ENCODE peak calls at places on chromosome X, in four cellular contexts. One of them, this sample, is unnamed.

GRCh38 chrX:104913348-104913747 is 307.1 kb downstream of the TEX13A start:
- DNase-seq in IMR-90: no peak
- DNase-seq in ovary: no peak
- DNase-seq in K562: peak; percentile 0
- DNase-seq in this sample: no peak

GRCh38 chrX:130378008-130378669 is 7.3 kb downstream of the GPR119 start:
- DNase-seq in IMR-90: no peak
- DNase-seq in ovary: no peak
- DNase-seq in K562: no peak
- DNase-seq in this sample: no peak

GRCh38 chrX:15349046-15349445 is 13.7 kb upstream of the PIGA start:
- DNase-seq in IMR-90: peak; percentile 73
- DNase-seq in ovary: no peak
- DNase-seq in K562: peak; percentile 69
- DNase-seq in this sample: no peak

GRCh38 chrX:72100824-72101351 is 30.8 kb downstream of the RTL5 start:
- DNase-seq in IMR-90: no peak
- DNase-seq in ovary: no peak
- DNase-seq in K562: no peak
- DNase-seq in this sample: no peak

GRCh38 chrX:70313503-70313902 is 23.6 kb downstream of the KIF4A start:
- DNase-seq in IMR-90: peak; percentile 52
- DNase-seq in ovary: no peak
- DNase-seq in K562: no peak
- DNase-seq in this sample: no peak

GRCh38 chrX:79107891-79108718 is 36.4 kb upstream of the GPR174 start:
- DNase-seq in IMR-90: no peak
- DNase-seq in ovary: no peak
- DNase-seq in K562: no peak
- DNase-seq in this sample: no peak

GRCh38 chrX:46376246-46376885 is 168.9 kb downstream of the ZNF674 start:
- DNase-seq in IMR-90: peak; percentile 48
- DNase-seq in ovary: no peak
- DNase-seq in K562: peak; percentile 2
- DNase-seq in this sample: no peak

GRCh38 chrX:108216405-108216804 is 124.8 kb downstream of the ATG4A start:
- DNase-seq in IMR-90: no peak
- DNase-seq in ovary: no peak
- DNase-seq in K562: no peak
- DNase-seq in this sample: no peak

GRCh38 chrX:43836435-43837184 is 45.6 kb downstream of the MAOB start:
- DNase-seq in IMR-90: peak; percentile 18
- DNase-seq in ovary: no peak
- DNase-seq in K562: peak; percentile 25
- DNase-seq in this sample: no peak

GRCh38 chrX:112784692-112785091 is 55.9 kb downstream of the AMOT start:
- DNase-seq in IMR-90: no peak
- DNase-seq in ovary: no peak
- DNase-seq in K562: no peak
- DNase-seq in this sample: no peak

GRCh38 chrX:39262641-39263040 is 461.4 kb downstream of the MID1IP1 start:
- DNase-seq in IMR-90: no peak
- DNase-seq in ovary: no peak
- DNase-seq in K562: no peak
- DNase-seq in this sample: no peak

GRCh38 chrX:20829665-20830481 is 544.3 kb upstream of the CNKSR2 start:
- DNase-seq in IMR-90: no peak
- DNase-seq in ovary: no peak
- DNase-seq in K562: no peak
- DNase-seq in this sample: no peak

GRCh38 chrX:119885554-119886428 is 9.9 kb upstream of the AKAP14 start:
- DNase-seq in IMR-90: peak; percentile 13
- DNase-seq in ovary: no peak
- DNase-seq in K562: peak; percentile 40
- DNase-seq in this sample: no peak

GRCh38 chrX:131747173-131747572 is 203.3 kb downstream of the OR13H1 start:
- DNase-seq in IMR-90: peak; percentile 90
- DNase-seq in ovary: peak; percentile 80
- DNase-seq in K562: no peak
- DNase-seq in this sample: no peak

GRCh38 chrX:108494416-108495095 is 54.9 kb downstream of the COL4A5 start:
- DNase-seq in IMR-90: peak; percentile 17
- DNase-seq in ovary: no peak
- DNase-seq in K562: no peak
- DNase-seq in this sample: no peak

GRCh38 chrX:150683536-150684146 is 9.6 kb upstream of the MTMR1 start:
- DNase-seq in IMR-90: peak; percentile 33
- DNase-seq in ovary: no peak
- DNase-seq in K562: peak; percentile 66
- DNase-seq in this sample: no peak

GRCh38 chrX:47489507-47490275 is 6.7 kb upstream of the ZNF41 start:
- DNase-seq in IMR-90: no peak
- DNase-seq in ovary: no peak
- DNase-seq in K562: no peak
- DNase-seq in this sample: no peak

GRCh38 chrX:44974462-44974861 is 101.5 kb downstream of the KDM6A start:
- DNase-seq in IMR-90: peak; percentile 59
- DNase-seq in ovary: no peak
- DNase-seq in K562: no peak
- DNase-seq in this sample: no peak

GRCh38 chrX:19107035-19107434 is 15.2 kb downstream of the ADGRG2 start:
- DNase-seq in IMR-90: no peak
- DNase-seq in ovary: no peak
- DNase-seq in K562: no peak
- DNase-seq in this sample: no peak

GRCh38 chrX:11446331-11446730 is 153.1 kb downstream of the AMELX start:
- DNase-seq in IMR-90: peak; percentile 55
- DNase-seq in ovary: no peak
- DNase-seq in K562: no peak
- DNase-seq in this sample: no peak

GRCh38 chrX:150940844-150941495 is 42.2 kb upstream of the HMGB3 start:
- DNase-seq in IMR-90: no peak
- DNase-seq in ovary: no peak
- DNase-seq in K562: peak; percentile 7
- DNase-seq in this sample: no peak

GRCh38 chrX:333611-334311 is 15.2 kb upstream of the GTPBP6 start:
- DNase-seq in IMR-90: no peak
- DNase-seq in ovary: no peak
- DNase-seq in K562: no peak
- DNase-seq in this sample: no peak

GRCh38 chrX:102959471-102959870 is 22.4 kb downstream of the RAB40AL start:
- DNase-seq in IMR-90: peak; percentile 65
- DNase-seq in ovary: no peak
- DNase-seq in K562: no peak
- DNase-seq in this sample: no peak

GRCh38 chrX:119686087-119686639 is 6.8 kb downstream of the SEPTIN6 start:
- DNase-seq in IMR-90: no peak
- DNase-seq in ovary: no peak
- DNase-seq in K562: no peak
- DNase-seq in this sample: no peak

GRCh38 chrX:27444093-27444908 is 18.8 kb downstream of the PPP4R3C start:
- DNase-seq in IMR-90: no peak
- DNase-seq in ovary: no peak
- DNase-seq in K562: no peak
- DNase-seq in this sample: peak; percentile 3

GRCh38 chrX:150935466-150935865 is 37.0 kb upstream of the CD99L2 start:
- DNase-seq in IMR-90: peak; percentile 41
- DNase-seq in ovary: no peak
- DNase-seq in K562: no peak
- DNase-seq in this sample: no peak

GRCh38 chrX:54029543-54030143 is 14.6 kb downstream of the PHF8 start:
- DNase-seq in IMR-90: no peak
- DNase-seq in ovary: no peak
- DNase-seq in K562: no peak
- DNase-seq in this sample: no peak

GRCh38 chrX:51860679-51861078 is 32.7 kb upstream of the MAGED1 start:
- DNase-seq in IMR-90: peak; percentile 32
- DNase-seq in ovary: no peak
- DNase-seq in K562: peak; percentile 28
- DNase-seq in this sample: no peak

GRCh38 chrX:8864151-8864550 is 63.0 kb upstream of the FAM9A start:
- DNase-seq in IMR-90: no peak
- DNase-seq in ovary: no peak
- DNase-seq in K562: no peak
- DNase-seq in this sample: no peak

GRCh38 chrX:41005445-41005992 is 79.7 kb upstream of the USP9X start:
- DNase-seq in IMR-90: no peak
- DNase-seq in ovary: no peak
- DNase-seq in K562: no peak
- DNase-seq in this sample: no peak

GRCh38 chrX:53128097-53128749 is 34.3 kb downstream of the KANTR start:
- DNase-seq in IMR-90: peak; percentile 35
- DNase-seq in ovary: no peak
- DNase-seq in K562: no peak
- DNase-seq in this sample: no peak

GRCh38 chrX:101051153-101051548 is 760 bp downstream of the TRMT2B start:
- DNase-seq in IMR-90: no peak
- DNase-seq in ovary: no peak
- DNase-seq in K562: no peak
- DNase-seq in this sample: no peak

GRCh38 chrX:101057095-101057714 is 5.3 kb upstream of the TRMT2B start:
- DNase-seq in IMR-90: peak; percentile 68
- DNase-seq in ovary: no peak
- DNase-seq in K562: peak; percentile 50
- DNase-seq in this sample: peak; percentile 25

GRCh38 chrX:101051549-101052302 is at the start of gene TRMT2B:
- DNase-seq in IMR-90: peak; percentile 64
- DNase-seq in ovary: peak; percentile 63
- DNase-seq in K562: peak; percentile 89
- DNase-seq in this sample: peak; percentile 42
- TF ChIP-seq POLR2A in IMR-90: no peak
- TF ChIP-seq POLR2A in ovary: no peak
- TF ChIP-seq POLR2A in K562: peak; percentile 80
- TF ChIP-seq POLR2A in this sample: peak; percentile 54

GRCh38 chrX:135520022-135520552 is 373 bp upstream of the INTS6L start:
- DNase-seq in IMR-90: peak; percentile 60
- DNase-seq in ovary: no peak
- DNase-seq in K562: no peak
- DNase-seq in this sample: no peak

GRCh38 chrX:135522878-135523693 is 2.6 kb downstream of the INTS6L start:
- DNase-seq in IMR-90: no peak
- DNase-seq in ovary: peak; percentile 19
- DNase-seq in K562: no peak
- DNase-seq in this sample: no peak

GRCh38 chrX:135521405-135522131 is 1.1 kb downstream of the INTS6L start:
- DNase-seq in IMR-90: peak; percentile 85
- DNase-seq in ovary: peak; percentile 83
- DNase-seq in K562: peak; percentile 93
- DNase-seq in this sample: peak; percentile 52

GRCh38 chrX:135522132-135522530 is 1.7 kb downstream of the INTS6L start:
- DNase-seq in IMR-90: no peak
- DNase-seq in ovary: no peak
- DNase-seq in K562: peak; percentile 73
- DNase-seq in this sample: no peak

DNA sequence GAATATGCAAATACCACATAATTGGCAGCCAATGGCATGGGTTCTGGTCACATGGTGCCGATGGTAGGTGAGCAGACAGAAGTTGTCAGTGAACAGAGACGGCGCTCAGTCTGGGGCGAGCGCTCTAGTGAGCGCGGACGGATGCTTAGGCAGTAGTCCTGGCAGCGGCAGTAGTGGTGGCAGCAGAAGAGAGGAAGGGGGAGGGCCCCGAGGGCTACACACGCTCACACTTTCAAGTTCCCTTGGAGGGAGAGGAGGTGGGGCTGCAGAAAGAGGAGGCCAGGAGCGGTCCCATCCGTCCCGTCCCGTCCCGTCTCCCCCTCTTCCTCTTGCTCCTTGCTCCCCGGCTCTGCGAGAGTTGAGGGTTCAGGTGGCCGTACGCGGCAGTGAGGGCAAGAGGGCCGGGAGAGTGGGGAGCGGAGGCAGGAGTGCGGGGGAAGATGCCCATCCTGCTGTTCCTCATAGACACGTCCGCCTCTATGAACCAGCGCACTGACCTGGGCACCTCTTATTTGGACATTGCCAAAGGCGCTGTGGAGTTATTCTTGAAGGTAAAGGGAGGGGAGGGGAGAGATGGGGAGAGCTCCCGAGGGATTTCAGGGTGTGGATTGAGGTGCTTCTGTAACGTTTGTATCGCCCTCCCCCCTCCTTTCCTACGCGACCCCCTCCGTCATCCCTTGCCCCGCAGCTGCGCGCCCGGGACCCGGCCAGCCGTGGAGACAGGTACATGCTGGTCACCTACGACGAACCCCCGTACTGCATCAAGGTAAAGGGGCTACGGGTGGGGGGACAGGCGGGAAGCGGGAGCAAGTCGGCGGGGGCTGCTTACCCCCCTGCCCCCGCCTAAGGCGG is at the start of gene INTS6L:
- DNase-seq in IMR-90: peak; percentile 88
- DNase-seq in ovary: peak; percentile 80
- DNase-seq in K562: peak; percentile 93
- DNase-seq in this sample: peak; percentile 25
- TF ChIP-seq POLR2A in IMR-90: peak; percentile 97
- TF ChIP-seq POLR2A in ovary: peak; percentile 87
- TF ChIP-seq POLR2A in K562: peak; percentile 98
- TF ChIP-seq POLR2A in this sample: peak; percentile 99

GRCh38 chrX:73943900-73944581 is 359.9 kb upstream of the ZCCHC13 start:
- DNase-seq in IMR-90: peak; percentile 91
- DNase-seq in ovary: peak; percentile 92
- DNase-seq in K562: peak; percentile 92
- DNase-seq in this sample: peak; percentile 58
- TF ChIP-seq POLR2A in IMR-90: peak; percentile 85
- TF ChIP-seq POLR2A in ovary: peak; percentile 45
- TF ChIP-seq POLR2A in K562: peak; percentile 88
- TF ChIP-seq POLR2A in this sample: peak; percentile 89

DNA sequence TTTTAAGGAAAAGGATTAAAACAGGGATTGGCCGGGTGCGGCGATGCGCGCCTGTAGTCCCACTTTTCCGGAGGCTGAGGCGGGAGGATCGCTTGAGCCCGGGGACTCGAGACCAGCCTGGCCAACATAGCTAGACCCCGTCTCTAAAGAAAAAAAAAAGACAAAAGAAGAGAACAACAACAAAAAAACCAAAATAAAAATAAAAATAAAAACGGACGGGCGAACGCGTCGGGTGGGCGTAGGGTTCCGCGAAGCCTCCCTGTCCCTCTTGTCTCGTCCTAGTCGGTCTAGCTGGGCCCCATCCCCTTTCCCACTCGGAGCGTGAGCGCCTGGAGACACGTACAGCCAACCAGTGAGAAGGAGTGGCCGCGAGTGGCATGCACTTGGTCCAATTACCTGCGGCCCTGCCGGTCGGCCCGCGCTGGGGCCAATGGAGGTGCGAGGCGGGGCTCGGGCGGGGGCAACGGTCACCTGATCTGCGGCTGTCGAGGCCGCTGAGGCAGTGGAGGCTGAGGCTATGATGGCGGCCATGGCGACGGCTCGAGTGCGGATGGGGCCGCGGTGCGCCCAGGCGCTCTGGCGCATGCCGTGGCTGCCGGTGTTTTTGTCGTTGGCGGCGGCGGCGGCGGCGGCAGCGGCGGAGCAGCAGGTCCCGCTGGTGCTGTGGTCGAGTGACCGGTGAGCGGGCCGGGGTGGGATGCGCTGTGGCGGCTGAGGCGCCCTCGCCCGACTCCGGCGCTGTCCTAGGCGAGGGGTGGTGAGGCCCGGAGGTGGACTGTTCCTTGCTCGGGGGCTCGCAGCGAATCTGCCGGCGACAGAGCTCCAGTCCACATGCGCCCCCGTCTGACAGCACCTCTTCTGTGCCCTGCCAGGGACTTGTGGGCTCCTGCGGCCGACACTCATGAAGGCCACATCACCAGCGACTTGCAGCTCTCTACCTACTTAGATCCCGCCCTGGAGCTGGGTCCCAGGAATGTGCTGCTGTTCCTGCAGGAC is at the start of gene ATP6AP1:
- DNase-seq in IMR-90: peak; percentile 92
- DNase-seq in ovary: peak; percentile 90
- DNase-seq in K562: peak; percentile 95
- DNase-seq in this sample: peak; percentile 87
- TF ChIP-seq POLR2A in IMR-90: no peak
- TF ChIP-seq POLR2A in ovary: peak; percentile 44
- TF ChIP-seq POLR2A in K562: peak; percentile 69
- TF ChIP-seq POLR2A in this sample: peak; percentile 38

This sample was measured in GM12891.